ENCODE peak calls at places on chromosomes 4 and X, in nine cellular contexts. O is cardiac fibroblast, U is heart left ventricle, X is astrocyte, E is prostate gland, I is HFF-Myc, V is H1, N is mucosa of descending colon, J is GM13976. A is an unnamed sample.

GRCh38 chr4:1939664-1940509 is 68.7 kb downstream of the NSD2 start:
- DNase-seq in E (peak), J (no peak), U (no peak), N (no peak), O (peak), I (peak), V (no peak), X (peak), A (no peak)

GRCh38 chr4:81472249-81473085 is 760 bp upstream of the RASGEF1B start:
- DNase-seq in V (no peak), I (no peak), U (no peak), N (no peak), O (peak), E (no peak), J (peak), X (peak), A (no peak)

GRCh38 chr4:93217423-93217822 is 611.1 kb upstream of the ATOH1 start:
- DNase-seq in I (no peak), X (no peak), O (no peak), U (no peak), J (no peak), V (no peak), E (no peak), N (no peak), A (no peak)

GRCh38 chr4:105951198-105951597 is 55.9 kb downstream of the NPNT start:
- DNase-seq in V (no peak), X (peak), O (peak), N (no peak), E (no peak), J (no peak), I (no peak), U (no peak), A (no peak)

GRCh38 chrX:102708900-102709299 is 3.3 kb upstream of the GPRASP2 start:
- DNase-seq in E (no peak), I (no peak), V (no peak), X (no peak), J (no peak), N (no peak), U (no peak), O (no peak), A (no peak)

GRCh38 chrX:12789976-12790375 is 1.2 kb upstream of the PRPS2 start:
- DNase-seq in X (no peak), I (no peak), U (no peak), O (no peak), V (no peak), N (no peak), E (no peak), J (no peak), A (no peak)

GRCh38 chr4:3524349-3524748 is 7.9 kb downstream of the LRPAP1 start:
- DNase-seq in U (no peak), O (no peak), V (no peak), J (no peak), N (peak), I (no peak), X (no peak), E (no peak), A (peak)

GRCh38 chr4:48360285-48360965 is 19.1 kb downstream of the SLAIN2 start:
- DNase-seq in O (peak), X (peak), E (no peak), V (no peak), N (no peak), U (no peak), I (peak), J (no peak), A (no peak)

GRCh38 chr4:1234296-1234695 is 14.6 kb downstream of the CTBP1 start:
- DNase-seq in X (no peak), E (no peak), J (no peak), O (peak), N (peak), I (peak), V (no peak), U (no peak), A (no peak)

GRCh38 chrX:26376037-26376708 is 160.2 kb downstream of the MAGEB5 start:
- DNase-seq in V (no peak), O (no peak), N (no peak), U (no peak), X (no peak), J (no peak), E (no peak), I (no peak), A (no peak)

GRCh38 chr4:138494931-138495330 is 252.8 kb upstream of the SLC7A11 start:
- DNase-seq in E (no peak), J (no peak), I (peak), N (no peak), O (peak), V (peak), X (no peak), U (no peak), A (no peak)
- TF ChIP-seq CTCF in E (no peak), J (no peak), I (no peak), N (no peak), O (peak), V (peak), X (peak), U (no peak), A (peak)

GRCh38 chr4:37243061-37243460 is 1.5 kb upstream of the NWD2 start:
- DNase-seq in J (no peak), N (peak), I (no peak), E (no peak), U (no peak), V (peak), O (no peak), X (no peak), A (no peak)
- TF ChIP-seq CTCF in J (no peak), N (no peak), I (no peak), E (no peak), U (no peak), V (peak), O (no peak), X (no peak), A (peak)

GRCh38 chr4:86942185-86942666 is 7.4 kb downstream of the AFF1 start:
- DNase-seq in J (no peak), E (no peak), X (peak), N (no peak), O (peak), I (no peak), V (no peak), U (no peak), A (no peak)

GRCh38 chr4:86939737-86940141 is 4.9 kb downstream of the AFF1 start:
- DNase-seq in I (no peak), J (peak), O (no peak), X (peak), U (no peak), N (no peak), V (no peak), E (no peak), A (no peak)

GRCh38 chr4:86939123-86939522 is 4.3 kb downstream of the AFF1 start:
- DNase-seq in V (no peak), I (no peak), X (no peak), J (no peak), U (no peak), N (no peak), E (no peak), O (no peak), A (no peak)

GRCh38 chr4:86940176-86940575 is 5.4 kb downstream of the AFF1 start:
- DNase-seq in X (no peak), O (no peak), U (no peak), I (no peak), J (no peak), N (no peak), E (no peak), V (no peak), A (no peak)

GRCh38 chr4:86940920-86941460 is 6.2 kb downstream of the AFF1 start:
- DNase-seq in E (no peak), J (no peak), V (no peak), O (no peak), X (no peak), N (no peak), I (no peak), U (no peak), A (no peak)
- TF ChIP-seq CTCF in E (no peak), J (no peak), V (no peak), O (no peak), X (no peak), N (no peak), I (no peak), U (no peak), A (no peak)

GRCh38 chr4:162640152-162640551 is 476.4 kb upstream of the FSTL5 start:
- DNase-seq in U (no peak), V (no peak), X (no peak), N (no peak), O (no peak), I (no peak), J (no peak), E (no peak), A (no peak)

GRCh38 chr4:162634390-162634789 is 470.6 kb upstream of the FSTL5 start:
- DNase-seq in U (no peak), E (no peak), X (no peak), V (no peak), J (no peak), I (no peak), N (no peak), O (no peak), A (no peak)
- TF ChIP-seq CTCF in U (no peak), E (no peak), X (no peak), V (no peak), J (no peak), I (no peak), N (no peak), O (no peak), A (no peak)